ENCODE peak calls at places on chromosomes 5 and 9, in five cellular contexts. E is breast epithelium, Y is suprapubic skin, F is K562, W is stomach. V is an unnamed sample.

GRCh38 chr5:91301459-91301858 is 81.7 kb downstream of the ARRDC3 start:
- DNase-seq in W (no peak), Y (no peak), E (no peak), F (no peak), V (no peak)

GRCh38 chr9:121652037-121652837 is 803 bp downstream of the DAB2IP start:
- DNase-seq in E (no peak), F (no peak), W (peak), Y (no peak), V (no peak)

GRCh38 chr9:17018001-17018491 is 116.8 kb upstream of the CNTLN start:
- DNase-seq in F (no peak), W (no peak), Y (peak), E (no peak), V (no peak)

GRCh38 chr5:119031047-119031886 is 39.6 kb upstream of the DMXL1 start:
- DNase-seq in E (no peak), F (no peak), Y (no peak), W (no peak), V (no peak)

GRCh38 chr9:116287721-116288120 is 134.1 kb downstream of the PAPPA start:
- DNase-seq in Y (no peak), E (no peak), W (no peak), F (no peak), V (no peak)

GRCh38 chr9:5580650-5581049 is 48.3 kb upstream of the RIC1 start:
- DNase-seq in E (no peak), F (no peak), Y (no peak), W (no peak), V (no peak)

GRCh38 chr5:124742983-124743533 is 3.4 kb downstream of the ZNF608 start:
- DNase-seq in E (peak), W (no peak), F (peak), Y (no peak), V (no peak)

GRCh38 chr5:106875591-106876297 is 795.0 kb downstream of the EFNA5 start:
- DNase-seq in W (no peak), Y (no peak), E (no peak), F (peak), V (no peak)

GRCh38 chr9:120934271-120934670 is 7.7 kb upstream of the TRAF1 start:
- DNase-seq in Y (no peak), F (no peak), W (peak), E (no peak), V (peak)

GRCh38 chr9:18190671-18191374 is 283.1 kb upstream of the ADAMTSL1 start:
- DNase-seq in F (no peak), W (no peak), E (no peak), Y (no peak), V (no peak)

GRCh38 chr9:108551030-108551964 is 304.5 kb downstream of the ACTL7B start:
- DNase-seq in Y (no peak), F (no peak), E (no peak), W (no peak), V (no peak)

GRCh38 chr5:14872070-14872989 is 752 bp upstream of the ANKH start:
- DNase-seq in E (peak), Y (peak), F (peak), W (peak), V (no peak)

GRCh38 chr9:37963936-37964739 is 60.2 kb upstream of the SLC25A51 start:
- DNase-seq in Y (peak), F (no peak), W (peak), E (peak), V (no peak)

GRCh38 chr9:133371261-133371711 is 4.6 kb downstream of the SURF4 start:
- DNase-seq in F (peak), Y (no peak), E (no peak), W (no peak), V (no peak)

GRCh38 chr5:128673970-128674369 is 135.9 kb upstream of the FBN2 start:
- DNase-seq in E (no peak), W (no peak), Y (no peak), F (no peak), V (no peak)

GRCh38 chr9:37290881-37291485 is 131.5 kb upstream of the GRHPR start:
- DNase-seq in F (no peak), Y (no peak), E (no peak), W (no peak), V (no peak)

GRCh38 chr9:5629312-5630037 is 568 bp downstream of the RIC1 start:
- DNase-seq in F (peak), Y (peak), E (peak), W (peak), V (no peak)

GRCh38 chr9:125147401-125147951 is 4.1 kb upstream of the SCAI start:
- DNase-seq in F (no peak), W (no peak), Y (no peak), E (no peak), V (no peak)

GRCh38 chr5:16759147-16759800 is 142.5 kb upstream of the RETREG1 start:
- DNase-seq in F (no peak), E (no peak), W (peak), Y (no peak), V (no peak)

GRCh38 chr5:757931-758697 is 26.4 kb downstream of the ZDHHC11B start:
- DNase-seq in Y (peak), E (peak), W (peak), F (no peak), V (no peak)

GRCh38 chr9:113631811-113632665 is 168.5 kb downstream of the RGS3 start:
- DNase-seq in E (no peak), F (no peak), W (no peak), Y (peak), V (no peak)

GRCh38 chr5:171520300-171521170 is 101.1 kb downstream of the FGF18 start:
- DNase-seq in Y (no peak), E (no peak), W (no peak), F (no peak), V (no peak)

DNA sequence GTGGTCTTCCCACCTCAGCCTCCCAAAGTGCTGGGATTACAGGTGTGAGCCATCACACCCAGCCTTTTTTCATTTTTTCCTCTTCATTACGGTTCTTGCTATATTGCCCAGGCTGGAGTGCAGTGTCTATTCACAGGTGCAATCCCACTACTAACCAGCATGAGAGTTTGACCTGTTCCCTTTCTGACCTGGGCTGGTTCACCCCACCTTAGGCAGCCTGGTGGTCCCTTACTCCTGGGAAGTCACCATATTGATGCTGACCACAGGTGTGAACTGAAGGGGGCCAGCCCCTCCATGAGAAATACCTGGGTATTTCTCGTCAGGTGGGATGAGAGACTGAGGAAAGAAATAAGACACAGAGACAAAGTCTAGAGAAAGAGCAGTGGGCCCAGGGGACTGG is 2.4 kb downstream of the PDE6A start:
- DNase-seq in W (no peak), F (no peak), E (no peak), Y (no peak), V (no peak)
- TF ChIP-seq CTCF in W (no peak), F (no peak), E (no peak), Y (no peak), V (no peak)

DNA sequence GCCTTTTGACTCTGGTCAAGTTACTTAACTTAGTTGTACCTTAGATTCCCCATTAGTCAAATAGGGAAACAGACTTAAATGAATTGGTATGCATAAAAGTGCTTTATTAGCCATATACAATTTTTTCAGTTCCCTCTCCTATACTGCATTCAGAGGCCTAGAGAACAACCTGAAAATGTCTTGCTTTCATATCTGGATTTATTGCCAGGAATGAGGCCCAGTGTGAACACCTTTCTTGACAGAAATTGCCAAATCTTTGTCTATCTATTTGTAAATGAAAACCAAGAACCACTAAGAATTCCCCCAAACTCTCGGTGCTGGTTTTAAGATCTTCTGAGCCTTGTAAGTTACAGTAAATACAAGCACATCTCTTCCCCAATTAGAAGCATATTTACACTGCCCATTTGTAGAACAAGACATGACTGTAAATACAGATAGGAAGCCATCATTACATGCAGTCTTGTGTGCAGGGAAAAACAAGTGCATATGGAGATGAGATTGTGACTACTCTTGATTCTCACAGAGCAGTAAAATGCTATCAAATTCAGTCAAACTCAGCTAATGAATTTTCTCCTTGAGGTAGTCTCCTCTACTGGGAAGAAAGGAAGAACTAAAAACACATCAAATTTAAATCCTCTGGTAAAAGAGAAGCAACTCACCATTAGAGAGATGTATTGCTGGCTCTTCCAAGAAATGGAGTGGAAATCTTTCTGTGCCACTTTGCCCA is 5.2 kb upstream of the FAM13B start:
- DNase-seq in E (no peak), F (no peak), W (no peak), Y (no peak), V (no peak)
- H3K4me3 ChIP-seq in E (no peak), F (no peak), W (no peak), Y (no peak), V (no peak)

GRCh38 chr9:137823986-137824771 is 53.4 kb upstream of the CACNA1B start:
- DNase-seq in Y (no peak), F (no peak), E (no peak), W (no peak), V (no peak)
- TF ChIP-seq POLR2AphosphoS5 in Y (no peak), F (no peak), E (no peak), W (no peak), V (no peak)

GRCh38 chr9:2631263-2631662 is 9.7 kb downstream of the VLDLR start:
- DNase-seq in E (no peak), Y (no peak), F (no peak), W (no peak), V (no peak)
- TF ChIP-seq CTCF in E (no peak), Y (no peak), F (no peak), W (no peak), V (no peak)

GRCh38 chr9:102185371-102185770 is 446.9 kb upstream of the GRIN3A start:
- DNase-seq in Y (no peak), E (no peak), W (peak), F (no peak), V (no peak)

DNA sequence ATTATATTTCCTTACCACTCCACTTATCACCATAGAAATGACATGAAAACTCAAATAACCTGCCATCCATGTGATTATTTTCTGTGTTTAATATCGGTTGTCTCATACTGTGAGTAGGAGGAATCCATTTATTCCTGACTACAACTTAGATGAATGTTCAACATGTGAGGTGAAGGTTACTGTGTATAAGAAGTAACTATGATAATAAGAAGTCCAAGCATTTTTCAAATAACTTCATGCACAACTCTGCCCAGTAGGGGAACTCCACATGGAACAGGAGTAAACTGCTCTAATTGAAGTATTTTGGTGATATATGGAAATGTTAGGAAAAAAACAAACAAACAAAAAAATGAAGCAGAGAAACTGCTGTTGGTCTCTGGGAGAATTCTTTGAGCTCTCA is 447.5 kb upstream of the GRIN3A start:
- DNase-seq in Y (no peak), E (no peak), F (no peak), W (no peak), V (no peak)
- H3K4me3 ChIP-seq in Y (no peak), E (no peak), F (no peak), W (no peak), V (no peak)

GRCh38 chr5:72151169-72151568 is 43.9 kb downstream of the MAP1B start:
- DNase-seq in F (peak), Y (no peak), E (no peak), W (no peak), V (no peak)
- TF ChIP-seq POLR2AphosphoS5 in F (no peak), Y (no peak), E (no peak), W (no peak), V (no peak)

GRCh38 chr5:122062205-122062604 is 15.9 kb downstream of the LOX start:
- DNase-seq in Y (no peak), W (no peak), F (no peak), E (no peak), V (no peak)
- TF ChIP-seq CTCF in Y (no peak), W (no peak), F (no peak), E (no peak), V (no peak)

DNA sequence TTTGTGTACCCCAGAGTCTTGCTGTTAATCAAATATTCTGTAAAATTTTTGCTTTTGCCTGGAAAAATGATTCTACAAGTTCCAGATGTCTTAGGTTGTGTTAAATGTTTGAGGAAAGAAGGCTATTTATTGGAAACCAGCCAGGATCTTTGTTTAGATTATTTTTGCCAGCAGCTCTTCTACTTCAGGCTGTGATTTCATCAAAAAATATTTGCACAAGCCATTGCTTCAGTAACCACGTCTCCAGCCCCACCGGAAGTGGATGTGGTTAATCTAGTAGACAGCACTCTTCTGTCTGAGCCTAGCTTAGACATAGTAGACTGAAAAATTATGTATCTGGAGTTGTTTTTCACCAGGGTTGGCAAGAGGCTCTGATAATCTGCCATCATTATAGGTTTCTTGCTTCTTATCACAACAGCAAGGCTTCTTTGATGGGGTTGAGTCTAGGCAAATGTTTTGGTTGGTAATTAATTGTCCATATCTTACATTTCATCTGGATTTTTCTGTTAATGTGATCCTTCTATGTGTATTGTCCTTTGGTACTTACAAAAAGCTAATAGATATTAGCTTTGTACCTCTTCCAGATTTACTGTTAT is 17.1 kb downstream of the KCTD16 start:
- DNase-seq in E (peak), W (peak), Y (no peak), F (no peak), V (no peak)
- H3K4me3 ChIP-seq in E (no peak), W (no peak), Y (no peak), F (no peak), V (no peak)